ENCODE peak calls at places on chromosome 11, in seven cellular contexts. T is body of pancreas, E is ovary, B is suprapubic skin, F is uterus, O is adrenal gland, G is IMR-90. K is an unnamed sample.

GRCh38 chr11:36233226-36233625 is 56.0 kb downstream of the COMMD9 start:
- DNase-seq in B (no peak), T (no peak), F (no peak), E (no peak), G (peak), O (no peak), K (no peak)

GRCh38 chr11:2166091-2166851 is 5.3 kb upstream of the INS start:
- DNase-seq in O (no peak), E (peak), B (no peak), F (no peak), T (no peak), G (no peak), K (no peak)

GRCh38 chr11:2779981-2780849 is 80.4 kb upstream of the KCNQ1OT1 start:
- DNase-seq in G (no peak), O (peak), F (peak), T (peak), B (peak), E (peak), K (peak)

GRCh38 chr11:71086687-71087258 is 165.6 kb downstream of the SHANK2 start:
- DNase-seq in E (no peak), T (peak), G (peak), O (no peak), B (no peak), F (no peak), K (no peak)

GRCh38 chr11:2096919-2097301 is 42.3 kb downstream of the IGF2 start:
- DNase-seq in T (no peak), O (no peak), F (no peak), B (peak), G (no peak), E (no peak), K (no peak)

GRCh38 chr11:123491241-123491640 is 61.2 kb downstream of the GRAMD1B start:
- DNase-seq in O (peak), F (no peak), E (no peak), T (no peak), B (no peak), G (no peak), K (no peak)

GRCh38 chr11:9139628-9140357 is 48.4 kb upstream of the SCUBE2 start:
- DNase-seq in T (no peak), G (no peak), B (no peak), O (no peak), F (no peak), E (no peak), K (no peak)

GRCh38 chr11:119377112-119377901 is 4.2 kb downstream of the USP2 start:
- DNase-seq in O (no peak), B (peak), T (no peak), E (peak), G (no peak), F (no peak), K (peak)

GRCh38 chr11:35272391-35272821 is 133.4 kb downstream of the CD44 start:
- DNase-seq in T (no peak), B (no peak), F (no peak), O (no peak), E (no peak), G (no peak), K (no peak)

GRCh38 chr11:27861706-27862430 is 161.6 kb upstream of the BDNF start:
- DNase-seq in E (no peak), T (no peak), G (peak), O (peak), B (no peak), F (peak), K (no peak)

GRCh38 chr11:23320131-23320530 is 459.9 kb upstream of the CCDC179 start:
- DNase-seq in O (no peak), B (no peak), E (no peak), F (no peak), G (no peak), T (no peak), K (no peak)

GRCh38 chr11:12449961-12450715 is 72.8 kb downstream of the PARVA start:
- DNase-seq in T (no peak), E (no peak), O (no peak), F (no peak), B (no peak), G (peak), K (no peak)

GRCh38 chr11:65316311-65316978 is 1.8 kb downstream of the CDC42EP2 start:
- DNase-seq in O (no peak), F (peak), E (no peak), T (no peak), B (peak), G (peak), K (peak)

GRCh38 chr11:16155448-16155847 is 200.9 kb downstream of the SOX6 start:
- DNase-seq in B (no peak), T (no peak), O (no peak), F (no peak), E (no peak), G (no peak), K (no peak)

GRCh38 chr11:122963981-122964380 is 17.7 kb downstream of the BSX start:
- DNase-seq in T (no peak), B (no peak), E (no peak), O (no peak), G (no peak), F (no peak), K (no peak)

GRCh38 chr11:35432464-35432863 is 13.1 kb upstream of the SLC1A2 start:
- DNase-seq in G (no peak), F (no peak), B (no peak), E (no peak), O (no peak), T (no peak), K (no peak)

GRCh38 chr11:66409226-66409625 is 11.6 kb upstream of the NPAS4 start:
- DNase-seq in F (peak), B (no peak), G (no peak), T (no peak), E (no peak), O (no peak), K (no peak)

GRCh38 chr11:79237676-79238075 is 203.2 kb downstream of the TENM4 start:
- DNase-seq in G (peak), B (no peak), O (no peak), E (no peak), T (no peak), F (peak), K (no peak)

GRCh38 chr11:45285931-45286632 is at the start of gene SYT13:
- DNase-seq in O (no peak), T (peak), B (no peak), G (no peak), E (no peak), F (no peak), K (no peak)

GRCh38 chr11:97965849-97966646 is 1054.7 kb upstream of the CNTN5 start:
- DNase-seq in E (no peak), F (no peak), O (no peak), B (no peak), G (peak), T (no peak), K (no peak)

GRCh38 chr11:118610773-118611432 is 3.5 kb downstream of the PHLDB1 start:
- DNase-seq in O (peak), B (peak), E (peak), F (peak), G (peak), T (peak), K (peak)

GRCh38 chr11:72278911-72279310 is 34.9 kb upstream of the PHOX2A start:
- DNase-seq in F (no peak), E (no peak), B (no peak), T (no peak), G (peak), O (no peak), K (no peak)

GRCh38 chr11:94737171-94737611 is 31.0 kb upstream of the AMOTL1 start:
- DNase-seq in E (no peak), O (no peak), B (no peak), T (no peak), G (peak), F (no peak), K (no peak)

GRCh38 chr11:94519478-94520084 is 7.3 kb downstream of the C11orf97 start:
- DNase-seq in E (no peak), G (peak), F (no peak), B (no peak), T (no peak), O (no peak), K (no peak)

GRCh38 chr11:38990841-38991240 is 2392.8 kb upstream of the RAG2 start:
- DNase-seq in F (no peak), O (no peak), E (no peak), T (no peak), B (no peak), G (no peak), K (no peak)

GRCh38 chr11:132943737-132944556 is 588.4 kb downstream of the OPCML start:
- DNase-seq in O (no peak), B (no peak), T (no peak), G (no peak), F (no peak), E (no peak), K (no peak)
- H3K4me3 ChIP-seq in O (peak), B (peak), T (no peak), G (peak), F (no peak), E (peak), K (no peak)

GRCh38 chr11:20367313-20367948 is 3.9 kb downstream of the HTATIP2 start:
- DNase-seq in G (peak), T (no peak), O (peak), E (peak), F (peak), B (no peak), K (no peak)
- TF ChIP-seq POLR2A in G (no peak), T (no peak), O (no peak), E (no peak), F (no peak), B (no peak), K (no peak)

DNA sequence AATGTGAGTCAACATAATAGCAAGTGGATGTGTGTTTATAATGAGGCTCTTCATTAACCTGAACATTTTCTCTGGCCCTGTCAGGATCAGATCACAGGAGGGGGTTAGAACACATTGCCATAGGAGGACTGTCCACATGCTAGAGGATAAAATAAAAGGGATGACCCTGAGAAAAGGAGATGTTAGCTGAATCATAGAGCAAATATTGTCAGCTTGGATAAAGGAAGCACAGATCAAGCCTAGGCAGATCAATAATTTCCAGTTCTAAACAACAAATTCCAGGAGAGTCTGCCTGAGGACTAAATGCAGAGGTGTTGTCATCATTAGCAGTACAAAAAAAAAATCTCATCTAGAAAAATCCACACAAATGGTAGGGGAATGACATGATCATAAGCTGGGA is 337.9 kb downstream of the LRRC4C start:
- DNase-seq in B (no peak), F (no peak), O (no peak), G (no peak), E (no peak), T (no peak), K (no peak)
- H3K4me3 ChIP-seq in B (no peak), F (no peak), O (no peak), G (no peak), E (no peak), T (no peak), K (no peak)

GRCh38 chr11:47552581-47553416 is at the start of gene CELF1:
- DNase-seq in G (peak), T (peak), O (peak), E (peak), B (peak), F (peak), K (peak)
- TF ChIP-seq POLR2A in G (peak), T (peak), O (peak), E (peak), B (no peak), F (no peak), K (no peak)

GRCh38 chr11:61695917-61696316 is 15.7 kb downstream of the DAGLA start:
- DNase-seq in T (peak), O (peak), F (peak), G (peak), E (peak), B (peak), K (peak)
- H3K4me3 ChIP-seq in T (no peak), O (peak), F (peak), G (no peak), E (no peak), B (peak), K (no peak)

DNA sequence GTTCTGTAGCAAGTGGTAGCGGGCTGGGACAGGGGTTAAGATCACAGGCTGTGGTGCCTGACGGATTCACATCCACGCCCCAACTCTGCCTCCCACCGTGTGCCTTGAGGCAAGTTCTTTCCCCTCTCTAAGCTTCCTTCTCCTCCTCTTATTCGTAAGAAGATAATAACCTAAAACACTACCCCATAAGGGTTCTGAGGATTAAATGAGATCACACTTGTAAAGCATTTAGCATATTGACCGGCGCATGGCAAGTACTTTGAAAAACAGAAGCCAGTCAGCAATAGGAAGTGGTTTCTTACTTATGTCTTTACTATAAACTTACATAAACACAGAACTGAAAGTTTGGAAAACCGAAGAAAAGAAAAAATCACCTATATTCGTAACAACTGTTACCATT is 15.5 kb upstream of the LMO2 start:
- DNase-seq in F (no peak), B (no peak), T (no peak), E (no peak), O (no peak), G (no peak), K (no peak)
- TF ChIP-seq POLR2A in F (no peak), B (no peak), T (no peak), E (no peak), O (no peak), G (no peak), K (no peak)

GRCh38 chr11:69644071-69644961 is 3.4 kb downstream of the CCND1 start:
- DNase-seq in T (peak), F (no peak), E (peak), O (peak), B (no peak), G (peak), K (no peak)
- H3K4me3 ChIP-seq in T (no peak), F (no peak), E (no peak), O (no peak), B (peak), G (peak), K (no peak)

K was measured in lower leg skin.